ENCODE peak calls at places on chromosomes 11 and 22, in eight cellular contexts. One of them, this sample, is unnamed.

GRCh38 chr22:27581688-27582087 is 219.9 kb downstream of the MN1 start:
- DNase-seq in mammary epithelial cell: no peak
- DNase-seq in spleen: peak; percentile 24
- DNase-seq in A673: no peak
- DNase-seq in hepatocyte: peak; percentile 56
- DNase-seq in left ventricle myocardium inferior: peak; percentile 91
- DNase-seq in AG04450: peak; percentile 48
- DNase-seq in Peyer's patch: peak; percentile 25
- DNase-seq in this sample: no peak

GRCh38 chr11:83566948-83567347 is 280.8 kb upstream of the CCDC90B start:
- DNase-seq in mammary epithelial cell: peak; percentile 49
- DNase-seq in left ventricle myocardium inferior: no peak
- DNase-seq in A673: peak; percentile 85
- DNase-seq in spleen: no peak
- DNase-seq in hepatocyte: peak; percentile 37
- DNase-seq in Peyer's patch: no peak
- DNase-seq in AG04450: no peak
- DNase-seq in this sample: peak; percentile 41

GRCh38 chr11:71459767-71460320 is 6.8 kb downstream of the NADSYN1 start:
- DNase-seq in spleen: peak; percentile 42
- DNase-seq in AG04450: no peak
- DNase-seq in mammary epithelial cell: no peak
- DNase-seq in hepatocyte: no peak
- DNase-seq in Peyer's patch: no peak
- DNase-seq in left ventricle myocardium inferior: no peak
- DNase-seq in A673: no peak
- DNase-seq in this sample: no peak

GRCh38 chr11:97361812-97362378 is 972.1 kb downstream of the JRKL start:
- DNase-seq in mammary epithelial cell: peak; percentile 61
- DNase-seq in left ventricle myocardium inferior: no peak
- DNase-seq in AG04450: no peak
- DNase-seq in A673: peak; percentile 10
- DNase-seq in hepatocyte: peak; percentile 4
- DNase-seq in Peyer's patch: no peak
- DNase-seq in spleen: no peak
- DNase-seq in this sample: peak; percentile 33

GRCh38 chr11:123193742-123194141 is 1.3 kb downstream of the CLMP start:
- DNase-seq in Peyer's patch: no peak
- DNase-seq in A673: no peak
- DNase-seq in mammary epithelial cell: no peak
- DNase-seq in spleen: no peak
- DNase-seq in hepatocyte: no peak
- DNase-seq in left ventricle myocardium inferior: no peak
- DNase-seq in AG04450: no peak
- DNase-seq in this sample: no peak

GRCh38 chr11:86016451-86016850 is 52.4 kb downstream of the PICALM start:
- DNase-seq in mammary epithelial cell: no peak
- DNase-seq in spleen: no peak
- DNase-seq in AG04450: no peak
- DNase-seq in left ventricle myocardium inferior: no peak
- DNase-seq in Peyer's patch: no peak
- DNase-seq in A673: no peak
- DNase-seq in hepatocyte: no peak
- DNase-seq in this sample: no peak

GRCh38 chr11:63536669-63537292 is at the start of gene PLAAT4:
- DNase-seq in hepatocyte: peak; percentile 50
- DNase-seq in AG04450: no peak
- DNase-seq in mammary epithelial cell: peak; percentile 29
- DNase-seq in left ventricle myocardium inferior: peak; percentile 20
- DNase-seq in spleen: no peak
- DNase-seq in A673: peak; percentile 18
- DNase-seq in Peyer's patch: peak; percentile 59
- DNase-seq in this sample: peak; percentile 53

GRCh38 chr11:61041755-61042518 is 60.4 kb upstream of the CD5 start:
- DNase-seq in hepatocyte: peak; percentile 69
- DNase-seq in left ventricle myocardium inferior: peak; percentile 35
- DNase-seq in A673: no peak
- DNase-seq in Peyer's patch: peak; percentile 82
- DNase-seq in AG04450: no peak
- DNase-seq in spleen: peak; percentile 93
- DNase-seq in mammary epithelial cell: no peak
- DNase-seq in this sample: peak; percentile 5

GRCh38 chr11:111559791-111560190 is 19.3 kb downstream of the LAYN start:
- DNase-seq in left ventricle myocardium inferior: no peak
- DNase-seq in spleen: no peak
- DNase-seq in AG04450: no peak
- DNase-seq in mammary epithelial cell: no peak
- DNase-seq in hepatocyte: no peak
- DNase-seq in A673: no peak
- DNase-seq in Peyer's patch: no peak
- DNase-seq in this sample: no peak

GRCh38 chr22:32674925-32675825 is 126.3 kb upstream of the TIMP3 start:
- DNase-seq in Peyer's patch: no peak
- DNase-seq in mammary epithelial cell: no peak
- DNase-seq in spleen: no peak
- DNase-seq in left ventricle myocardium inferior: peak; percentile 36
- DNase-seq in AG04450: no peak
- DNase-seq in hepatocyte: no peak
- DNase-seq in A673: no peak
- DNase-seq in this sample: no peak

GRCh38 chr11:71490044-71490730 is 36.9 kb upstream of the KRTAP5-7 start:
- DNase-seq in left ventricle myocardium inferior: no peak
- DNase-seq in hepatocyte: no peak
- DNase-seq in AG04450: no peak
- DNase-seq in A673: no peak
- DNase-seq in mammary epithelial cell: no peak
- DNase-seq in Peyer's patch: no peak
- DNase-seq in spleen: no peak
- DNase-seq in this sample: no peak

GRCh38 chr11:61736310-61736709 is 16.1 kb upstream of the MYRF start:
- DNase-seq in left ventricle myocardium inferior: no peak
- DNase-seq in Peyer's patch: no peak
- DNase-seq in A673: no peak
- DNase-seq in AG04450: no peak
- DNase-seq in hepatocyte: no peak
- DNase-seq in mammary epithelial cell: peak; percentile 41
- DNase-seq in spleen: no peak
- DNase-seq in this sample: no peak

GRCh38 chr11:57514538-57515331 is 767 bp downstream of the SLC43A1 start:
- DNase-seq in A673: peak; percentile 43
- DNase-seq in Peyer's patch: peak; percentile 67
- DNase-seq in mammary epithelial cell: no peak
- DNase-seq in hepatocyte: peak; percentile 65
- DNase-seq in spleen: peak; percentile 91
- DNase-seq in AG04450: no peak
- DNase-seq in left ventricle myocardium inferior: peak; percentile 69
- DNase-seq in this sample: peak; percentile 16

GRCh38 chr22:37020192-37020479 is 594 bp downstream of the MPST start:
- DNase-seq in AG04450: no peak
- DNase-seq in spleen: no peak
- DNase-seq in left ventricle myocardium inferior: no peak
- DNase-seq in hepatocyte: peak; percentile 69
- DNase-seq in mammary epithelial cell: peak; percentile 56
- DNase-seq in A673: peak; percentile 63
- DNase-seq in Peyer's patch: peak; percentile 34
- DNase-seq in this sample: peak; percentile 29

GRCh38 chr11:19816817-19817216 is 104.2 kb downstream of the NAV2 start:
- DNase-seq in hepatocyte: no peak
- DNase-seq in spleen: no peak
- DNase-seq in mammary epithelial cell: no peak
- DNase-seq in A673: no peak
- DNase-seq in Peyer's patch: no peak
- DNase-seq in left ventricle myocardium inferior: no peak
- DNase-seq in AG04450: no peak
- DNase-seq in this sample: no peak

GRCh38 chr22:22952531-22953295 is 65.1 kb downstream of the IGLL5 start:
- DNase-seq in A673: no peak
- DNase-seq in mammary epithelial cell: no peak
- DNase-seq in Peyer's patch: no peak
- DNase-seq in spleen: no peak
- DNase-seq in AG04450: no peak
- DNase-seq in hepatocyte: no peak
- DNase-seq in left ventricle myocardium inferior: no peak
- DNase-seq in this sample: no peak

GRCh38 chr11:64165482-64165841 is 451 bp downstream of the MACROD1 start:
- DNase-seq in Peyer's patch: no peak
- DNase-seq in A673: peak; percentile 48
- DNase-seq in AG04450: no peak
- DNase-seq in spleen: no peak
- DNase-seq in hepatocyte: peak; percentile 48
- DNase-seq in mammary epithelial cell: no peak
- DNase-seq in left ventricle myocardium inferior: no peak
- DNase-seq in this sample: no peak

DNA sequence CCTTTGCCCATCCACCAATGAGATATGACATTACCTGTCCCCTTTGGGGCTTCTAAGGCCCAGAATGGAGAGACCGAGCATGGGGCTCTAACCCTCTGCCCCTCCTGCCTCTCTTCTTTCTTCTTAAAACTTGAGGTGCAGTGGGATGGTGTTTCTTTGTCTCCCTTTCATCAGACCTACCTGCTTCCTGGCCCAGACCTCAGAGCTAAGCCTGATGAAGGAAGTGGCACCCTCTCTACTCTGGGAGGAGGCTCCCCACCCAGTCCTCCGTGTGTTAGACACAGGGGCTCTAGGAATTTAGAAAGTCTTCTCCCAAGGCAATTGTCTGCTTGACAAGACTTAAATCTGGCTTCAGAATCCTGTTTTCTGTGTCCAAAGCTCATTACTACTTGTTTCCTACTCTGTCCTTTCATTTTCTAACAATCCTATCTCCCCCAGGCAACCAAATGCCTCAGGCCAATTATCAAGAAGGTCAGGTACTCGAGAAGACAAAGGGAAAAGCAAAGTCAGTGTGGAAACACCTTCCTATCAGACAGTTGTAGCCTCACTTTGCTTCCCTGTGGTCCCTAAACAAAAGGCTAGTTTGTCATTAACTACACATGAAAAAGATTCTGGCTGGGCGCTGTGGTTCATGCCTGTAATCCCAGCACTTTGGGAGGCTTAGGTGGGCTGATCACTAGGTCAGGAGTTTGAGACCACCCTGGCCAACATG is 20.3 kb upstream of the PARVA start:
- DNase-seq in Peyer's patch: no peak
- DNase-seq in AG04450: no peak
- DNase-seq in spleen: no peak
- DNase-seq in left ventricle myocardium inferior: no peak
- DNase-seq in hepatocyte: no peak
- DNase-seq in A673: no peak
- DNase-seq in mammary epithelial cell: no peak
- DNase-seq in this sample: no peak
- H3K4me3 ChIP-seq in Peyer's patch: no peak overlapping the region
- H3K4me3 ChIP-seq in AG04450: no peak overlapping the region
- H3K4me3 ChIP-seq in spleen: no peak overlapping the region
- H3K4me3 ChIP-seq in left ventricle myocardium inferior: no peak overlapping the region
- H3K4me3 ChIP-seq in hepatocyte: no peak overlapping the region
- H3K4me3 ChIP-seq in A673: no peak overlapping the region
- H3K4me3 ChIP-seq in mammary epithelial cell: no peak overlapping the region
- H3K4me3 ChIP-seq in this sample: no peak overlapping the region

DNA sequence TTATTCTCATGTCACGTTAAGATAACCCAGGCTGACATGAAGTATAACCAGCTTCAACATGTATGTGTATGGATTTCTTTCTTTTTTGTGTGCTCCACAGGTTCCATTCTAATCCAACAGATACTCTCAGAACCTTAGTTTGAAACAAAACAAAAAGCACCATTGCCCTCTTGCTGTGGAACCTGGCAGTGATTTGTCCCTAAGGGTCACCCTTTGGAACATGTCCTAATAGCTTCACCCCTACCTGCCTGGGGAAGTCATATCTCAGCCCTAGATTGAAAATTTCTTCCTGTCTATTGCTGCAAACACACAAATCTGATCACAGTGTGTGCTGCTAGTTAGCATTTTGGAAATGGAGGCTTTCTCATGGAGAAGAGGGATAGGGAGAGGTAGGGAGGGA is 11.4 kb upstream of the CADM1 start:
- DNase-seq in spleen: no peak
- DNase-seq in A673: no peak
- DNase-seq in AG04450: no peak
- DNase-seq in left ventricle myocardium inferior: no peak
- DNase-seq in Peyer's patch: no peak
- DNase-seq in mammary epithelial cell: no peak
- DNase-seq in hepatocyte: no peak
- DNase-seq in this sample: no peak
- TF ChIP-seq CTCF in spleen: no peak
- TF ChIP-seq CTCF in A673: no peak
- TF ChIP-seq CTCF in AG04450: no peak
- TF ChIP-seq CTCF in left ventricle myocardium inferior: no peak
- TF ChIP-seq CTCF in Peyer's patch: no peak
- TF ChIP-seq CTCF in mammary epithelial cell: no peak
- TF ChIP-seq CTCF in hepatocyte: no peak
- TF ChIP-seq CTCF in this sample: no peak

GRCh38 chr11:35523861-35524260 is 1.6 kb downstream of the PAMR1 start:
- DNase-seq in AG04450: no peak
- DNase-seq in left ventricle myocardium inferior: no peak
- DNase-seq in mammary epithelial cell: no peak
- DNase-seq in hepatocyte: no peak
- DNase-seq in Peyer's patch: no peak
- DNase-seq in A673: no peak
- DNase-seq in spleen: no peak
- DNase-seq in this sample: no peak
- H3K4me3 ChIP-seq in AG04450: peak overlapping the region; percentile 75
- H3K4me3 ChIP-seq in left ventricle myocardium inferior: peak overlapping the region; percentile 63
- H3K4me3 ChIP-seq in mammary epithelial cell: no peak overlapping the region
- H3K4me3 ChIP-seq in hepatocyte: no peak overlapping the region
- H3K4me3 ChIP-seq in Peyer's patch: no peak overlapping the region
- H3K4me3 ChIP-seq in A673: no peak overlapping the region
- H3K4me3 ChIP-seq in spleen: no peak overlapping the region
- H3K4me3 ChIP-seq in this sample: peak overlapping the region; percentile 71

DNA sequence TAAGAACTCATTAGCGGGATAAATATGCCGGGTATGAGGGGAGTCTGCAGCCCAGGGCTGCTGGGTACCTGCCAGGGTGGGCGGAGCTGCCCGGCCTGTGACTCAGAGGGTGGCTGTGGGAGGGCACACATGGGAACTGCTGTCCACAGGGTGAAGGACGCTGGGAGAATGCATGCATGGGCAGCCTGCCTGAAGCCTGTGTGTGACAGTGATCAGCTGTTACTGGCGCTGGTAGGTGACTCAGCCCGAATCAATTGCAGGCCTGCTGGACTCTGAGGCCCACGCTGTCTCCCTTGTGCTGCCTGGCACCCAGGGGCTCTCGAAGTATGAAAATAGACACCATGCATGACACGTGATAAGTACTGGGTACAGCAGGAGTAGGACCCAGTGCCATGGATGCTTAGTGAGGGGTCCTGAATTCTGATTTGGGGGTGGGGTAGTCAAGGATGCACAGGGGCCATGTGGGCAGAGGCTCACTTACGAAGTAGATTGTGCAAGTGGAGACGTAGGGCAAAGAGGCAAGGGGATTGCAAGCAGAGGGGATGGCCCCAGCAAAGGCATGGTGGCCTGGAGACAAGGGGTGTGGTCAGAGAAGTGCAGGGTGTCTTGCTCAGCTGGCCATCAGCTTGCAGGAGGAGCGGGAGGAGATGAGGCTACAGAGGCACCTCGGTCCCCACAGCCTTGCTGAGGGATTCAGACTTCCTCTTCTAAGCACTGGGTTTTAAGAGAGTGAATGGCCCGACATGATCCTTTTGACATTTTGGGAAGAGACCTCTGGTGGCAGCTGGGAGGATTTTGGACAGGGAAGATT is 36.5 kb downstream of the GRIK4 start:
- DNase-seq in hepatocyte: peak; percentile 90
- DNase-seq in spleen: peak; percentile 85
- DNase-seq in AG04450: peak; percentile 93
- DNase-seq in Peyer's patch: peak; percentile 39
- DNase-seq in mammary epithelial cell: peak; percentile 84
- DNase-seq in left ventricle myocardium inferior: peak; percentile 89
- DNase-seq in A673: peak; percentile 81
- DNase-seq in this sample: peak; percentile 92
- TF ChIP-seq CTCF in hepatocyte: no peak
- TF ChIP-seq CTCF in spleen: no peak
- TF ChIP-seq CTCF in AG04450: peak; percentile 13
- TF ChIP-seq CTCF in Peyer's patch: no peak
- TF ChIP-seq CTCF in mammary epithelial cell: peak; percentile 13
- TF ChIP-seq CTCF in left ventricle myocardium inferior: peak; percentile 42
- TF ChIP-seq CTCF in A673: peak; percentile 13
- TF ChIP-seq CTCF in this sample: peak; percentile 16